ENCODE peak calls at places on chromosomes 5 and 9, in five cellular contexts. Q, V, L, K and H are unnamed samples.
A peak's percentile ranks its signal among the peaks of the same experiment; 100 is the strongest.

GRCh38 chr5:113150821-113151220 is 174.2 kb downstream of the DCP2 start:
- DNase-seq in K (no peak), L (no peak), V (no peak), Q (no peak), H (no peak)

GRCh38 chr5:141349917-141350619 is at the start of gene PCDHGB1:
- DNase-seq in L (no peak), V (no peak), Q (peak; percentile 63), K (peak; percentile 27), H (peak; percentile 39)

GRCh38 chr9:107992269-107992668 is 502.7 kb upstream of the KLF4 start:
- DNase-seq in L (no peak), Q (no peak), V (no peak), K (no peak), H (no peak)

GRCh38 chr5:103522586-103522985 is 40.0 kb downstream of the NUDT12 start:
- DNase-seq in K (no peak), L (no peak), Q (no peak), V (no peak), H (no peak)

GRCh38 chr5:111967463-111967862 is 210.5 kb upstream of the NREP start:
- DNase-seq in Q (no peak), V (no peak), L (no peak), K (no peak), H (no peak)

GRCh38 chr9:110255417-110256141 is 728 bp downstream of the TXN start:
- DNase-seq in V (peak; percentile 64), L (peak; percentile 17), K (peak; percentile 82), Q (peak; percentile 55), H (peak; percentile 54)

GRCh38 chr9:136075134-136075841 is 19.8 kb downstream of the NACC2 start:
- DNase-seq in V (no peak), K (no peak), L (peak; percentile 10), Q (peak; percentile 15), H (no peak)

GRCh38 chr9:14780251-14780650 is 57.7 kb upstream of the CER1 start:
- DNase-seq in K (no peak), V (no peak), Q (peak; percentile 9), L (no peak), H (no peak)

GRCh38 chr9:98255064-98255577 is 328 bp downstream of the TBC1D2 start:
- DNase-seq in Q (no peak), K (peak; percentile 63), L (no peak), V (peak; percentile 26), H (no peak)

GRCh38 chr5:180084638-180085561 is 13.3 kb upstream of the RNF130 start:
- DNase-seq in L (no peak), K (peak; percentile 87), V (peak; percentile 33), Q (peak; percentile 53), H (no peak)

GRCh38 chr5:99061711-99062110 is 132.9 kb upstream of the CHD1 start:
- DNase-seq in K (no peak), L (no peak), V (peak; percentile 26), Q (no peak), H (no peak)

GRCh38 chr5:74641778-74642542 is 1.4 kb upstream of the ENC1 start:
- DNase-seq in K (peak; percentile 71), V (peak; percentile 80), L (peak; percentile 24), Q (peak; percentile 44), H (peak; percentile 48)

GRCh38 chr9:136882109-136882946 is 4.0 kb upstream of the TRAF2 start:
- DNase-seq in K (peak; percentile 62), Q (peak; percentile 15), V (peak; percentile 64), L (peak; percentile 88), H (no peak)

GRCh38 chr5:176929654-176930053 is 30.5 kb upstream of the HK3 start:
- DNase-seq in L (no peak), K (no peak), V (no peak), Q (no peak), H (no peak)

GRCh38 chr5:67636091-67636490 is 439.5 kb upstream of the CD180 start:
- DNase-seq in K (no peak), V (no peak), L (no peak), Q (no peak), H (no peak)

GRCh38 chr5:179878222-179879002 is 19.8 kb upstream of the MRNIP start:
- DNase-seq in L (peak; percentile 31), Q (no peak), V (no peak), K (no peak), H (no peak)

GRCh38 chr5:94309166-94309565 is 309.2 kb downstream of the KIAA0825 start:
- DNase-seq in Q (no peak), K (no peak), V (no peak), L (no peak), H (no peak)

GRCh38 chr9:134057751-134058701 is 9.8 kb downstream of the BRD3 start:
- DNase-seq in V (no peak), L (peak; percentile 18), Q (no peak), K (no peak), H (peak; percentile 20)

GRCh38 chr9:36728651-36729520 is 156.2 kb downstream of the MELK start:
- DNase-seq in L (peak; percentile 63), Q (peak; percentile 83), K (peak; percentile 92), V (peak; percentile 72), H (peak; percentile 96)

GRCh38 chr5:73367650-73368049 is 80.9 kb downstream of the FOXD1 start:
- DNase-seq in Q (no peak), V (peak; percentile 22), L (no peak), K (no peak), H (no peak)

GRCh38 chr5:370959-371810 is 49.7 kb downstream of the AHRR start:
- DNase-seq in L (peak; percentile 34), V (no peak), Q (no peak), K (peak; percentile 1), H (peak; percentile 12)

GRCh38 chr5:150422075-150422474 is 9.4 kb upstream of the CD74 start:
- DNase-seq in Q (no peak), V (no peak), L (no peak), K (no peak), H (no peak)

GRCh38 chr5:55236800-55237199 is 3.4 kb upstream of the CCNO start:
- DNase-seq in Q (no peak), K (no peak), V (no peak), L (no peak), H (no peak)

GRCh38 chr5:151737421-151737820 is 21.0 kb downstream of the ATOX1 start:
- DNase-seq in L (no peak), V (no peak), Q (no peak), K (no peak), H (no peak)

GRCh38 chr5:154937186-154937717 is 759 bp downstream of the GEMIN5 start:
- DNase-seq in K (no peak), Q (no peak), V (peak; percentile 1), L (peak; percentile 18), H (no peak)

GRCh38 chr9:134778156-134778555 is 102.5 kb upstream of the FCN2 start:
- DNase-seq in K (no peak), V (no peak), L (no peak), Q (no peak), H (no peak)

GRCh38 chr5:111121926-111122325 is 29.8 kb downstream of the WDR36 start:
- DNase-seq in L (no peak), V (no peak), K (no peak), Q (no peak), H (no peak)

GRCh38 chr5:82151622-82152021 is 126.5 kb downstream of the RPS23 start:
- DNase-seq in L (no peak), Q (no peak), K (no peak), V (no peak), H (no peak)
- TF ChIP-seq CTCF in L (no peak), Q (no peak), K (no peak), V (no peak), H (no peak)

DNA sequence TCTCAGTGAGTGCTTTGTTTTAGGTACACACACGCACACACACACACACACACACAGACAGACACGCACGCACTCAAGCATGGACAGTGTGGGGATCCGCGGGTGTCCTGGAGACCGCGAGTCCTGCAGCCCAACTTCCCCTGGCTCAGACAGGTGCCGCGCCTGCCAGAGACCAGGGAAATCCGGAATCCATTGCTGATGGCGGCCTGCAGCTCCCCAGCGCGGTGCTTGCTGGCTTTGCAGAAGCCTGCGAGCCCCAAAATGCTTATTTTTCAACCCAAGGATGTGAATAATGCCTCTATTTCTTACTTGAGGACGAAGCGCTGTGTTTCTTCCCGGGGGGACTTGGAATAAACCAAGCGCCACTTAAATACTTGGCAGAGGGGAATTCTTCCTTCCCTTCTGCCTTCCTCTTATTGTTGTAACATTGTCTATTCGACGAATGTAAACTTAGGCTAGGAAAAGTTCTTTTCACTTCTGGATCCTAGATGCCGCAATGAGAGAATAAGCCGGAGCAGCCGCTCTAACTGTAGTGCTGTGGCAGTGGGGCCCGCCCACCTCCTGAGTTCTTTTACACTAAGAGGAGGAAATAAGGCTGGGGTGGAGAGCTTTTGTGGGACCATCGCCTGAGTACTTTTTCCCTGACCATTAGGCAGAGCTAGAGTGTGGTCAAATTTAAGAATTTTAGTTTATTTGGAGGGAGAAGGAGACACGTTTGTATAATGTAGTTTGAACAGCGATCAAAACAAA is 804 bp downstream of the ITGA2 start:
- DNase-seq in K (peak; percentile 72), L (peak; percentile 41), Q (peak; percentile 73), V (peak; percentile 39), H (peak; percentile 44)
- TF ChIP-seq CTCF in K (no peak), L (no peak), Q (peak; percentile 51), V (no peak), H (no peak)

DNA sequence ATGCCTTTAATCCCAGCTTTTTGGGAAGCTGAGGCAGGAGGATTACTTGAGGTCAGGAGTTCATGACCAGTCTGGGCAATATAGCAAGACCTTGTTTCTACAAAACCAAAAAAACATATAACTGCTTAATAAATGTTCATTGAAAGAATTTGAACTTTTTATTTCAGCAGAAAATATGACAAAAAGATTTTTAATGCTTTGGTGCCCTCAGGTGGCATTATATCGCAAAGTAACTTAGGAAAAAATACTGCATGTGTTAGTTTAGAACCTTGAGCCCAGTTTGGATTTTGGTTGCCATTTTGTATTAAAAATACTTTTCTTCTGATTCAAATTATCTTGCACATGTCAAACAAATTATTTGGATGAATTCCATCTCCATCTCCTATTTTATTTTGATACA is 103.2 kb downstream of the GPBP1 start:
- DNase-seq in V (peak; percentile 50), K (no peak), Q (peak; percentile 8), L (no peak), H (no peak)
- TF ChIP-seq CTCF in V (peak; percentile 55), K (no peak), Q (peak; percentile 58), L (no peak), H (no peak)

DNA sequence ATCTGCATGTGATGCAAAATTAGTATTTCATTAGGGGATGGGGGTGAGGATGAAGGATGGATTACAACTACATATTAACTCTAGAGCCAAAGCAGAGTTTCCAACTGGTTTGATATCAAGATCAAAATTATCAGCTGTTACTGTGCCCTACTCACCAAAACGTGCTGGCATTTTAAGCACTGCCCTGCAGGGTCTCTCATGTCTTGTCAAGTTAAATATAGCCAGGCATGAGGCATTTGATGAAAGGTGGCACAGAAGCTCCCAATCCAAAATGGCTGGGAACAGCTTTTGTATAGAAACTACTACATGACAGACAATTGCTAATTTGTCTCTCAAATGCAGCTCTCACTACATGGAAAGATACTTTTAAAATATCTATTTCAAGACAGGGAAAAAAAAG is 27.1 kb upstream of the CAAP1 start:
- DNase-seq in L (no peak), K (no peak), V (no peak), Q (no peak), H (no peak)
- TF ChIP-seq CTCF in L (no peak), K (no peak), V (no peak), Q (no peak), H (no peak)

DNA sequence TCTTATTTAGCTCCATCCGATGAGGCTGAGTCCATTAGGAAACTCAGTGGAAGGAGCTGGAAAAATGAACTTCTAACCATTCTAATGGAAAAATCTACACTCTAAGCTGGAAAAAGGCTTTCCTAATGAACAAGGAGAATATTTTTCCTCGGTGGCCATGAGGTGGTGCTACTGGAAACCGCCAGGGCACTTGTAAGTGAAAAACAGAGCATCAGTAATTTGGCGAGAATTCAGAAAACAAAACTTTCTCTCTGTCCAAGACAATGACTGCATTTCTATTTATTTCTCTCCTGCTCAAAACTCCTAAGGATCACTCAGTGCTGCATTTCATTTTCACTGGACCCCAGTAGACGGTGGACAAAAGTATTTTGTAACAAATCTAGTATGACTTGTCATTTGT is 237.6 kb downstream of the TENT4A start:
- DNase-seq in K (no peak), V (no peak), L (no peak), Q (no peak), H (no peak)
- TF ChIP-seq CTCF in K (no peak), V (no peak), L (no peak), Q (no peak), H (no peak)